ENCODE peak calls at places on chromosome 13, in seven cellular contexts. One of them, this sample, is unnamed.

GRCh38 chr13:59562924-59563323 is 600.8 kb downstream of the DIAPH3 start:
- DNase-seq in endodermal cell: no peak
- DNase-seq in aorta: no peak
- DNase-seq in lung: no peak
- DNase-seq in IMR-90: no peak
- DNase-seq in WERI-Rb-1: no peak
- DNase-seq in fibroblast of lung: no peak
- DNase-seq in this sample: no peak

GRCh38 chr13:38564751-38565150 is 122.1 kb upstream of the FREM2 start:
- DNase-seq in lung: no peak
- DNase-seq in IMR-90: no peak
- DNase-seq in fibroblast of lung: peak; percentile 1
- DNase-seq in WERI-Rb-1: no peak
- DNase-seq in endodermal cell: no peak
- DNase-seq in aorta: no peak
- DNase-seq in this sample: no peak

GRCh38 chr13:21825186-21825585 is 154.3 kb downstream of the FGF9 start:
- DNase-seq in aorta: no peak
- DNase-seq in lung: no peak
- DNase-seq in fibroblast of lung: no peak
- DNase-seq in WERI-Rb-1: no peak
- DNase-seq in endodermal cell: no peak
- DNase-seq in IMR-90: peak; percentile 43
- DNase-seq in this sample: no peak

GRCh38 chr13:107222619-107223018 is 654.7 kb upstream of the ARGLU1 start:
- DNase-seq in fibroblast of lung: no peak
- DNase-seq in aorta: no peak
- DNase-seq in lung: no peak
- DNase-seq in endodermal cell: no peak
- DNase-seq in IMR-90: no peak
- DNase-seq in WERI-Rb-1: no peak
- DNase-seq in this sample: no peak

GRCh38 chr13:74272826-74273225 is 138.6 kb upstream of the KLF12 start:
- DNase-seq in WERI-Rb-1: no peak
- DNase-seq in lung: no peak
- DNase-seq in fibroblast of lung: no peak
- DNase-seq in endodermal cell: no peak
- DNase-seq in aorta: no peak
- DNase-seq in IMR-90: no peak
- DNase-seq in this sample: no peak

GRCh38 chr13:39370554-39370953 is 232.4 kb downstream of the LHFPL6 start:
- DNase-seq in aorta: peak; percentile 81
- DNase-seq in lung: no peak
- DNase-seq in IMR-90: peak; percentile 40
- DNase-seq in endodermal cell: no peak
- DNase-seq in fibroblast of lung: peak; percentile 17
- DNase-seq in WERI-Rb-1: no peak
- DNase-seq in this sample: no peak

GRCh38 chr13:89923052-89923451 is 1424.4 kb upstream of the MIR17HG start:
- DNase-seq in WERI-Rb-1: no peak
- DNase-seq in aorta: no peak
- DNase-seq in lung: no peak
- DNase-seq in endodermal cell: no peak
- DNase-seq in IMR-90: no peak
- DNase-seq in fibroblast of lung: no peak
- DNase-seq in this sample: no peak

GRCh38 chr13:26619321-26619720 is 61.8 kb downstream of the WASF3 start:
- DNase-seq in WERI-Rb-1: no peak
- DNase-seq in IMR-90: peak; percentile 91
- DNase-seq in aorta: no peak
- DNase-seq in fibroblast of lung: peak; percentile 94
- DNase-seq in lung: no peak
- DNase-seq in endodermal cell: no peak
- DNase-seq in this sample: no peak

GRCh38 chr13:40102854-40103253 is 447.4 kb downstream of the COG6 start:
- DNase-seq in aorta: no peak
- DNase-seq in WERI-Rb-1: no peak
- DNase-seq in lung: no peak
- DNase-seq in fibroblast of lung: peak; percentile 98
- DNase-seq in endodermal cell: no peak
- DNase-seq in IMR-90: peak; percentile 65
- DNase-seq in this sample: no peak

GRCh38 chr13:27170521-27171243 is 929 bp downstream of the USP12 start:
- DNase-seq in aorta: peak; percentile 84
- DNase-seq in endodermal cell: peak; percentile 85
- DNase-seq in IMR-90: no peak
- DNase-seq in lung: peak; percentile 41
- DNase-seq in WERI-Rb-1: peak; percentile 73
- DNase-seq in fibroblast of lung: no peak
- DNase-seq in this sample: peak; percentile 84

GRCh38 chr13:114017966-114018365 is 44.1 kb upstream of the C13orf46 start:
- DNase-seq in aorta: peak; percentile 59
- DNase-seq in endodermal cell: no peak
- DNase-seq in IMR-90: no peak
- DNase-seq in WERI-Rb-1: no peak
- DNase-seq in lung: no peak
- DNase-seq in fibroblast of lung: no peak
- DNase-seq in this sample: no peak

GRCh38 chr13:114015608-114016295 is 41.9 kb upstream of the C13orf46 start:
- DNase-seq in WERI-Rb-1: no peak
- DNase-seq in IMR-90: peak; percentile 31
- DNase-seq in endodermal cell: no peak
- DNase-seq in lung: no peak
- DNase-seq in fibroblast of lung: no peak
- DNase-seq in aorta: peak; percentile 76
- DNase-seq in this sample: no peak

GRCh38 chr13:114018461-114019055 is 44.7 kb upstream of the C13orf46 start:
- DNase-seq in endodermal cell: no peak
- DNase-seq in WERI-Rb-1: no peak
- DNase-seq in fibroblast of lung: no peak
- DNase-seq in lung: no peak
- DNase-seq in IMR-90: no peak
- DNase-seq in aorta: no peak
- DNase-seq in this sample: no peak

GRCh38 chr13:114016321-114017027 is 42.6 kb upstream of the C13orf46 start:
- DNase-seq in IMR-90: no peak
- DNase-seq in aorta: peak; percentile 72
- DNase-seq in endodermal cell: no peak
- DNase-seq in lung: no peak
- DNase-seq in fibroblast of lung: no peak
- DNase-seq in WERI-Rb-1: no peak
- DNase-seq in this sample: no peak

GRCh38 chr13:114017028-114017630 is 43.3 kb upstream of the C13orf46 start:
- DNase-seq in aorta: peak; percentile 76
- DNase-seq in endodermal cell: peak; percentile 82
- DNase-seq in WERI-Rb-1: peak; percentile 56
- DNase-seq in IMR-90: peak; percentile 42
- DNase-seq in fibroblast of lung: peak; percentile 42
- DNase-seq in lung: no peak
- DNase-seq in this sample: peak; percentile 45
- H3K36me3 ChIP-seq in aorta: peaks cover 5% of the 10 kb centered on the region
- H3K36me3 ChIP-seq in endodermal cell: no peaks in the 10 kb centered on the region
- H3K36me3 ChIP-seq in WERI-Rb-1: peaks cover 3% of the 10 kb centered on the region
- H3K36me3 ChIP-seq in IMR-90: peaks cover 81% of the 10 kb centered on the region
- H3K36me3 ChIP-seq in fibroblast of lung: peaks cover 53% of the 10 kb centered on the region
- H3K36me3 ChIP-seq in lung: no peaks in the 10 kb centered on the region
- H3K36me3 ChIP-seq in this sample: no peaks in the 10 kb centered on the region

GRCh38 chr13:98802999-98803666 is 50.7 kb upstream of the SLC15A1 start:
- DNase-seq in endodermal cell: no peak
- DNase-seq in fibroblast of lung: no peak
- DNase-seq in WERI-Rb-1: no peak
- DNase-seq in lung: peak; percentile 23
- DNase-seq in aorta: no peak
- DNase-seq in IMR-90: no peak
- DNase-seq in this sample: no peak
- H3K36me3 ChIP-seq in endodermal cell: no peaks in the 10 kb centered on the region
- H3K36me3 ChIP-seq in fibroblast of lung: no peaks in the 10 kb centered on the region
- H3K36me3 ChIP-seq in WERI-Rb-1: peaks cover 36% of the 10 kb centered on the region
- H3K36me3 ChIP-seq in lung: peaks cover 14% of the 10 kb centered on the region
- H3K36me3 ChIP-seq in aorta: peaks cover 7% of the 10 kb centered on the region
- H3K36me3 ChIP-seq in IMR-90: no peaks in the 10 kb centered on the region
- H3K36me3 ChIP-seq in this sample: no peaks in the 10 kb centered on the region

DNA sequence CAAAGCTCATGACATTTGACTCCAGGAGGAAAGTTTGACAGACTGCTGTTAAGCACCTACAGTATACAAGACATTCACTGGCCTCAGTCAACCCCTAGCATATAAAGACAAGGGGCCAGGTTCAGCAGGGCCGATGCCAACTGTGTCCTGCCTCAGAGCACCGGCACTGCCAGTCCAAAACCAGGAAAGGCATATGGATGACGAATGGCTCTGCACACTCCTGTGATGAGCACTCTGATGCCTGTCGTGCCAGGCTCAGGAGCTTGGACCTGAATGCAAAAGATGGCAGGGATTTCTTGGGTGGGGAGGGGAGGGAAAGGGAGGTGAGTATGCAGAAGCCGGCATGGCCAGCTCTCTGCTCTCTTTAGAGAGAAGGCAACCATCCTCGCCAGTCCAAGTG is 38.9 kb downstream of the COL4A1 start:
- DNase-seq in fibroblast of lung: no peak
- DNase-seq in endodermal cell: peak; percentile 24
- DNase-seq in aorta: no peak
- DNase-seq in lung: no peak
- DNase-seq in WERI-Rb-1: no peak
- DNase-seq in IMR-90: no peak
- DNase-seq in this sample: no peak
- H3K36me3 ChIP-seq in fibroblast of lung: no peaks in the 10 kb centered on the region
- H3K36me3 ChIP-seq in endodermal cell: peaks cover 66% of the 10 kb centered on the region
- H3K36me3 ChIP-seq in aorta: no peaks in the 10 kb centered on the region
- H3K36me3 ChIP-seq in lung: no peaks in the 10 kb centered on the region
- H3K36me3 ChIP-seq in WERI-Rb-1: no peaks in the 10 kb centered on the region
- H3K36me3 ChIP-seq in IMR-90: peaks cover 47% of the 10 kb centered on the region
- H3K36me3 ChIP-seq in this sample: no peaks in the 10 kb centered on the region

GRCh38 chr13:110430391-110431338 is 123.6 kb downstream of the COL4A2 start:
- DNase-seq in fibroblast of lung: no peak
- DNase-seq in WERI-Rb-1: no peak
- DNase-seq in aorta: no peak
- DNase-seq in IMR-90: no peak
- DNase-seq in lung: no peak
- DNase-seq in endodermal cell: no peak
- DNase-seq in this sample: no peak
- H3K36me3 ChIP-seq in fibroblast of lung: peaks cover 8% of the 10 kb centered on the region
- H3K36me3 ChIP-seq in WERI-Rb-1: peaks cover 8% of the 10 kb centered on the region
- H3K36me3 ChIP-seq in aorta: peaks cover 13% of the 10 kb centered on the region
- H3K36me3 ChIP-seq in IMR-90: peaks cover 60% of the 10 kb centered on the region
- H3K36me3 ChIP-seq in lung: peaks cover 5% of the 10 kb centered on the region
- H3K36me3 ChIP-seq in endodermal cell: peaks cover 93% of the 10 kb centered on the region
- H3K36me3 ChIP-seq in this sample: no peaks in the 10 kb centered on the region

DNA sequence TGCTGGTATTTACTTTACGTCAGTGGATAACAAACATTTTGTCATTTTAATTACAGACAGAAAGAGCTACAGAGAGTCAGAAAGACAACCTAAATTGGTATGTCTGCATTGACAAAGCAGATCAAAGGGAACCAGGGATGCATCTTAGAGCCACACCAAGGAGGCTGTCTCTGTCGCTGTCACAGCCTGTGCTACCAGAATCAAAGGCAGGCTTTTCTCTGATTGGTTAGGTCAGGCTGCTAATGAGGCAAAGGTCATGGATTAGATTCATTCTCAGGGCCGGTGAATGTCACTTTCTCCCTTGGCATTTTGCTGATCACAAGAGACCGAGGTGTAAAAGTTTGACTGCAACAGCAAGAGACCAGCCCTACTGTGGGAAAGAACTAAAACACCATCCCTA is 314.6 kb upstream of the NBEA start:
- DNase-seq in lung: no peak
- DNase-seq in WERI-Rb-1: no peak
- DNase-seq in IMR-90: no peak
- DNase-seq in fibroblast of lung: no peak
- DNase-seq in endodermal cell: peak; percentile 64
- DNase-seq in aorta: no peak
- DNase-seq in this sample: peak; percentile 68
- H3K36me3 ChIP-seq in lung: no peaks in the 10 kb centered on the region
- H3K36me3 ChIP-seq in WERI-Rb-1: no peaks in the 10 kb centered on the region
- H3K36me3 ChIP-seq in IMR-90: no peaks in the 10 kb centered on the region
- H3K36me3 ChIP-seq in fibroblast of lung: no peaks in the 10 kb centered on the region
- H3K36me3 ChIP-seq in endodermal cell: no peaks in the 10 kb centered on the region
- H3K36me3 ChIP-seq in aorta: no peaks in the 10 kb centered on the region
- H3K36me3 ChIP-seq in this sample: no peaks in the 10 kb centered on the region

GRCh38 chr13:110501188-110501587 is 60.3 kb downstream of the RAB20 start:
- DNase-seq in IMR-90: no peak
- DNase-seq in endodermal cell: no peak
- DNase-seq in aorta: no peak
- DNase-seq in fibroblast of lung: no peak
- DNase-seq in WERI-Rb-1: no peak
- DNase-seq in lung: no peak
- DNase-seq in this sample: no peak
- H3K36me3 ChIP-seq in IMR-90: peaks cover 90% of the 10 kb centered on the region
- H3K36me3 ChIP-seq in endodermal cell: peaks cover 93% of the 10 kb centered on the region
- H3K36me3 ChIP-seq in aorta: peaks cover 30% of the 10 kb centered on the region
- H3K36me3 ChIP-seq in fibroblast of lung: peaks cover 20% of the 10 kb centered on the region
- H3K36me3 ChIP-seq in WERI-Rb-1: peaks cover 36% of the 10 kb centered on the region
- H3K36me3 ChIP-seq in lung: peaks cover 24% of the 10 kb centered on the region
- H3K36me3 ChIP-seq in this sample: peaks cover 2% of the 10 kb centered on the region

DNA sequence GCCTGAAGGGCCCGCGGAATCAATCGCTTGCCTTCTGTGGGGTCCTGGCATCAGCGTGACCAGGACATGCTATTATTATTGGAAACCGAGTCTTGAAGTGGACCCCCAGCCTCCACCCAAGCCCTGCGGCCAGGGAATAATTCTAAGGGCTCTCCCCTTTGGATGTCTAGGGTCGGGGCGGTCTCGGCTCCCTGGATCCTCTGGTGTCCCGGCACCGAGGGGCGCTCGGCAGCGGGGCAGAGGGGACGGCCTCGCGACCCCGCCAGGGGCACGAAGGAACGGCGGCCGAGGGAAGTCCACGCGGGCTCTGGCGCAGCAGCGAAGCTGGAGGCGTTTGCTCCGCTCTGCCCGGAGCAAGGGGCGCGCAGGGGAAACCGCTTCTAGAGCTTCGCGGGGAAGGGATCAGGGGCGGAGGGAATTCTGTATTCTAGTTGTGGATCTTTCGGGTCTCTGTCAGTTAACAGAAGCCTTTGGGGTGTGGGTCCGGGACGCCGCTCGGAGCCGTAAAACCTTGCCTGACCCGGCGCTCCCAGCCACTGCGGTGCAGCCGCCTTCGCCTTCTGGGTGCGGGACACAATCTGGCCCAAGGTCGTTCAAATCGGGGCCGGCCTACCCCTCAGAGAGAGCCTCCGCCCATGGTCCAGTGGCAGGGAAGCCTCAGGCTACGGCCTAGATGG is 118.2 kb downstream of the KCNRG start:
- DNase-seq in fibroblast of lung: no peak
- DNase-seq in endodermal cell: peak; percentile 74
- DNase-seq in WERI-Rb-1: no peak
- DNase-seq in IMR-90: no peak
- DNase-seq in lung: no peak
- DNase-seq in aorta: no peak
- DNase-seq in this sample: peak; percentile 49
- H3K36me3 ChIP-seq in fibroblast of lung: no peaks in the 10 kb centered on the region
- H3K36me3 ChIP-seq in endodermal cell: no peaks in the 10 kb centered on the region
- H3K36me3 ChIP-seq in WERI-Rb-1: no peaks in the 10 kb centered on the region
- H3K36me3 ChIP-seq in IMR-90: no peaks in the 10 kb centered on the region
- H3K36me3 ChIP-seq in lung: no peaks in the 10 kb centered on the region
- H3K36me3 ChIP-seq in aorta: no peaks in the 10 kb centered on the region
- H3K36me3 ChIP-seq in this sample: no peaks in the 10 kb centered on the region

This sample was measured in neural progenitor cell.